ENCODE peak calls at places on chromosomes 2 and 18, in five cellular contexts. S is posterior vena cava, Z is EH, T is NCI-H1694 treated with DMSO at 0.1 percent for 48 hours, F is cardiac muscle cell. G is an unnamed sample.

GRCh38 chr2:217417536-217417935 is 557.7 kb upstream of the TNP1 start:
- DNase-seq in T (no peak), F (no peak), S (no peak), Z (peak; percentile 67), G (no peak)

GRCh38 chr2:186891219-186891621 is 42.2 kb upstream of the ZSWIM2 start:
- DNase-seq in T (no peak), F (peak; percentile 87), Z (peak; percentile 35), S (no peak), G (no peak)

GRCh38 chr2:118059919-118060478 is 28.3 kb upstream of the INSIG2 start:
- DNase-seq in S (no peak), T (no peak), F (peak; percentile 82), Z (peak; percentile 78), G (no peak)

GRCh38 chr2:48315847-48316194 is 214.1 kb upstream of the STON1 start:
- DNase-seq in F (no peak), Z (peak; percentile 13), T (peak; percentile 32), S (no peak), G (no peak)

GRCh38 chr18:49052891-49053644 is 102.3 kb upstream of the SMAD7 start:
- DNase-seq in S (no peak), F (peak; percentile 87), T (peak; percentile 69), Z (peak; percentile 99), G (no peak)

GRCh38 chr2:235300368-235301201 is 193.3 kb upstream of the AGAP1 start:
- DNase-seq in F (peak; percentile 96), T (peak; percentile 53), S (no peak), Z (peak; percentile 77), G (no peak)

GRCh38 chr2:119426801-119427395 is 4.8 kb upstream of the TMEM37 start:
- DNase-seq in T (no peak), Z (no peak), F (peak; percentile 69), S (no peak), G (no peak)

GRCh38 chr2:10059016-10059351 is 15.6 kb downstream of the KLF11 start:
- DNase-seq in Z (no peak), S (peak; percentile 74), F (no peak), T (no peak), G (no peak)

GRCh38 chr2:195057001-195057400 is 600.0 kb upstream of the SLC39A10 start:
- DNase-seq in S (no peak), T (no peak), F (no peak), Z (no peak), G (no peak)

GRCh38 chr2:134070281-134070731 is 183.6 kb upstream of the MGAT5 start:
- DNase-seq in F (no peak), S (no peak), Z (peak; percentile 78), T (no peak), G (no peak)

GRCh38 chr2:175880-176800 is 87.7 kb downstream of the SH3YL1 start:
- DNase-seq in F (no peak), T (no peak), S (no peak), Z (peak; percentile 18), G (no peak)

GRCh38 chr2:36540986-36541750 is 56.8 kb downstream of the FEZ2 start:
- DNase-seq in F (no peak), Z (peak; percentile 49), T (no peak), S (no peak), G (no peak)

GRCh38 chr2:188610050-188610444 is 318.4 kb downstream of the GULP1 start:
- DNase-seq in T (no peak), S (no peak), Z (no peak), F (no peak), G (no peak)

GRCh38 chr2:2057125-2057721 is 273.9 kb downstream of the MYT1L start:
- DNase-seq in Z (peak; percentile 30), T (no peak), S (no peak), F (peak; percentile 7), G (no peak)

GRCh38 chr2:227295806-227296205 is 29.2 kb upstream of the MFF start:
- DNase-seq in F (no peak), T (no peak), Z (no peak), S (no peak), G (no peak)

GRCh38 chr18:54086046-54086802 is 138.2 kb downstream of the MBD2 start:
- DNase-seq in F (no peak), Z (no peak), T (no peak), S (no peak), G (no peak)

GRCh38 chr2:6089474-6089873 is 397.3 kb downstream of the SOX11 start:
- DNase-seq in S (no peak), Z (no peak), F (no peak), T (no peak), G (no peak)

GRCh38 chr2:98548920-98549818 is 59.1 kb downstream of the COA5 start:
- DNase-seq in S (no peak), F (no peak), T (no peak), Z (no peak), G (no peak)

GRCh38 chr18:3773303-3773702 is 323.3 kb downstream of the TGIF1 start:
- DNase-seq in T (no peak), S (no peak), Z (no peak), F (no peak), G (no peak)

GRCh38 chr2:66534461-66534860 is 99.5 kb downstream of the MEIS1 start:
- DNase-seq in Z (peak; percentile 38), S (no peak), T (no peak), F (no peak), G (no peak)

GRCh38 chr2:135227386-135227785 is 175.3 kb downstream of the RAB3GAP1 start:
- DNase-seq in T (no peak), F (no peak), Z (peak; percentile 67), S (no peak), G (no peak)

GRCh38 chr18:62179213-62179612 is 7.6 kb downstream of the PIGN start:
- DNase-seq in F (no peak), Z (no peak), S (no peak), T (no peak), G (no peak)

GRCh38 chr18:36050479-36050878 is 16.9 kb downstream of the RPRD1A start:
- DNase-seq in S (no peak), T (no peak), Z (no peak), F (no peak), G (no peak)

GRCh38 chr2:69214898-69215297 is 172.1 kb downstream of the GFPT1 start:
- DNase-seq in S (no peak), Z (peak; percentile 79), F (peak; percentile 71), T (peak; percentile 11), G (no peak)

GRCh38 chr2:207264310-207264709 is 98.6 kb upstream of the KLF7 start:
- DNase-seq in T (no peak), Z (no peak), S (no peak), F (no peak), G (no peak)

GRCh38 chr2:30425326-30425725 is 21.7 kb upstream of the LCLAT1 start:
- DNase-seq in S (peak; percentile 87), F (no peak), Z (peak; percentile 88), T (peak; percentile 19), G (no peak)

GRCh38 chr2:208062113-208062512 is 36.8 kb upstream of the PLEKHM3 start:
- DNase-seq in F (no peak), Z (peak; percentile 50), S (no peak), T (peak; percentile 52), G (no peak)

GRCh38 chr2:239266779-239267410 is 133.9 kb downstream of the HDAC4 start:
- DNase-seq in S (no peak), T (no peak), F (no peak), Z (no peak), G (no peak)

GRCh38 chr2:2827237-2827636 is 496.2 kb upstream of the MYT1L start:
- DNase-seq in T (no peak), F (no peak), Z (no peak), S (peak; percentile 46), G (no peak)

GRCh38 chr18:72419914-72420313 is 124.2 kb downstream of the CBLN2 start:
- DNase-seq in S (no peak), T (no peak), F (no peak), Z (peak; percentile 61), G (no peak)

GRCh38 chr18:28584726-28585125 is 407.8 kb upstream of the CDH2 start:
- DNase-seq in S (no peak), F (peak; percentile 76), T (no peak), Z (peak; percentile 74), G (no peak)

GRCh38 chr18:37944871-37945270 is 379.3 kb upstream of the CELF4 start:
- DNase-seq in Z (no peak), S (no peak), F (no peak), T (no peak), G (no peak)

GRCh38 chr2:160324161-160324768 is 124.2 kb upstream of the ITGB6 start:
- DNase-seq in S (peak; percentile 80), Z (peak; percentile 63), F (peak; percentile 75), T (peak; percentile 4), G (peak; percentile 35)

GRCh38 chr2:23160006-23160405 is 225.0 kb upstream of the KLHL29 start:
- DNase-seq in S (no peak), F (no peak), T (no peak), Z (no peak), G (no peak)

GRCh38 chr18:74234326-74235171 is 57.2 kb downstream of the CYB5A start:
- DNase-seq in F (peak; percentile 99), Z (peak; percentile 40), T (no peak), S (no peak), G (no peak)

G was measured in Panc1.